ENCODE peak calls at places on chromosomes 1 and 21, in four cellular contexts. K, R, I and T are unnamed samples.

GRCh38 chr1:180150982-180151381 is 3.7 kb upstream of the QSOX1 start:
- DNase-seq in K (peak), R (no peak), I (peak), T (no peak)

GRCh38 chr1:242017580-242018233 is 18.8 kb upstream of the MAP1LC3C start:
- DNase-seq in K (peak), R (peak), I (peak), T (peak)

GRCh38 chr1:113534130-113534817 is 144.0 kb downstream of the MAGI3 start:
- DNase-seq in K (peak), R (no peak), I (peak), T (peak)

GRCh38 chr1:181135462-181135781 is 46.9 kb downstream of the IER5 start:
- DNase-seq in K (peak), R (no peak), I (peak), T (no peak)

GRCh38 chr1:187157552-187157951 is 328.8 kb downstream of the PLA2G4A start:
- DNase-seq in K (no peak), R (no peak), I (no peak), T (no peak)

GRCh38 chr1:246617156-246617555 is 50.9 kb downstream of the CNST start:
- DNase-seq in K (no peak), R (no peak), I (no peak), T (no peak)

GRCh38 chr1:173868266-173869107 is at the start of gene ZBTB37:
- DNase-seq in K (no peak), R (peak), I (peak), T (peak)

GRCh38 chr1:21381354-21381753 is 58.6 kb upstream of the NBPF3 start:
- DNase-seq in K (no peak), R (no peak), I (no peak), T (peak)

GRCh38 chr1:121444096-121444495 is 259.3 kb downstream of the SRGAP2C start:
- DNase-seq in K (peak), R (no peak), I (no peak), T (peak)

GRCh38 chr1:35047188-35047858 is 15.6 kb upstream of the ZMYM6 start:
- DNase-seq in K (peak), R (no peak), I (peak), T (peak)

GRCh38 chr1:219587817-219588561 is 24.9 kb downstream of the ZC3H11B start:
- DNase-seq in K (peak), R (no peak), I (peak), T (peak)

GRCh38 chr1:30679976-30680305 is 43.4 kb downstream of the MATN1 start:
- DNase-seq in K (no peak), R (peak), I (no peak), T (no peak)

GRCh38 chr21:37370152-37371040 is 3.8 kb downstream of the DYRK1A start:
- DNase-seq in K (peak), R (no peak), I (peak), T (peak)

GRCh38 chr1:113534875-113535274 is 144.6 kb downstream of the MAGI3 start:
- DNase-seq in K (no peak), R (no peak), I (no peak), T (no peak)

GRCh38 chr1:158212315-158212714 is 31.6 kb downstream of the CD1D start:
- DNase-seq in K (no peak), R (no peak), I (no peak), T (no peak)

GRCh38 chr1:224786533-224787249 is 142.8 kb upstream of the DNAH14 start:
- DNase-seq in K (peak), R (no peak), I (no peak), T (peak)

GRCh38 chr1:216356945-216357344 is 66.3 kb downstream of the USH2A start:
- DNase-seq in K (no peak), R (no peak), I (no peak), T (no peak)

GRCh38 chr1:204408074-204408507 is 3.5 kb downstream of the PPP1R15B start:
- DNase-seq in K (peak), R (peak), I (peak), T (peak)

GRCh38 chr1:150789396-150789795 is 18.7 kb downstream of the CTSK start:
- DNase-seq in K (no peak), R (no peak), I (no peak), T (peak)

GRCh38 chr1:24557220-24557619 is 1.3 kb downstream of the NCMAP start:
- DNase-seq in K (no peak), R (no peak), I (no peak), T (no peak)

GRCh38 chr1:205317311-205317917 is 4.1 kb downstream of the NUAK2 start:
- DNase-seq in K (peak), R (no peak), I (peak), T (peak)

GRCh38 chr1:54016343-54017282 is 1.4 kb downstream of the LDLRAD1 start:
- DNase-seq in K (peak), R (no peak), I (peak), T (peak)

GRCh38 chr1:62175568-62176179 is 19.0 kb upstream of the L1TD1 start:
- DNase-seq in K (peak), R (no peak), I (peak), T (peak)

GRCh38 chr1:32372149-32372756 is 9.9 kb downstream of the TSSK3 start:
- DNase-seq in K (no peak), R (no peak), I (no peak), T (no peak)

DNA sequence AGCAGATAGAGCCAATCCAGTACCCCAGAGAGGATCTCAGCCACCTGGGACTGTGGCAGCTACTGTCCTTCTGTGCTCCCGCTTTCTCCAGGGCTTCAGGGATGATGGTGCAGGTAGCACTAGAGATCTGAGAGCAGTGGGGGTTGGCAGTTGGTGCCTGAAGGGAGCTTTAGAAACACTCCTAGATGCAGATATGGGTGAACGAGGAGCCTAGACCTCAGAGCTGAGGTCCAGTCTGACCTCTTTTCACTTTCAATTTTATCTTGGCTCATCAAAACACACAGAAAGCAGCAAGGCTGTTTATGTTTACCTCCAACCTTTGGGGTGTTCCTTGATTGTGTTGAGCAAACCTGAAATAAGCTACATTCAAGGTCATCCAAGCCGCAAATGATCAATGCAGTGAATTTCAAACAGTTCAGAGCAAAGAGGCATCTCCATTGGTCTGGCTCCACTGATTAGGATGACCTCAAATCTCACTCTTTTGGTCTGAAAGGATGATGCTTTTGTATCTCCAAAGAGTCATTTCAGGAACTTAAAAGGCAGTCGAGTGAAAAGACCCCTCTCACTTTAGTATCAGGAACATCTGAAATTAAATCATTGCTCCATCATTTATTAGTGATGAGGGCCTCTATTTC is 1.3 kb downstream of the LY9 start:
- DNase-seq in K (no peak), R (no peak), I (no peak), T (no peak)
- H3K4me3 ChIP-seq in K (no peak), R (no peak), I (no peak), T (no peak)

GRCh38 chr1:58155418-58156123 is 391.0 kb downstream of the OMA1 start:
- DNase-seq in K (peak), R (no peak), I (peak), T (peak)
- TF ChIP-seq CTCF in K (no peak), R (no peak), I (peak), T (peak)

DNA sequence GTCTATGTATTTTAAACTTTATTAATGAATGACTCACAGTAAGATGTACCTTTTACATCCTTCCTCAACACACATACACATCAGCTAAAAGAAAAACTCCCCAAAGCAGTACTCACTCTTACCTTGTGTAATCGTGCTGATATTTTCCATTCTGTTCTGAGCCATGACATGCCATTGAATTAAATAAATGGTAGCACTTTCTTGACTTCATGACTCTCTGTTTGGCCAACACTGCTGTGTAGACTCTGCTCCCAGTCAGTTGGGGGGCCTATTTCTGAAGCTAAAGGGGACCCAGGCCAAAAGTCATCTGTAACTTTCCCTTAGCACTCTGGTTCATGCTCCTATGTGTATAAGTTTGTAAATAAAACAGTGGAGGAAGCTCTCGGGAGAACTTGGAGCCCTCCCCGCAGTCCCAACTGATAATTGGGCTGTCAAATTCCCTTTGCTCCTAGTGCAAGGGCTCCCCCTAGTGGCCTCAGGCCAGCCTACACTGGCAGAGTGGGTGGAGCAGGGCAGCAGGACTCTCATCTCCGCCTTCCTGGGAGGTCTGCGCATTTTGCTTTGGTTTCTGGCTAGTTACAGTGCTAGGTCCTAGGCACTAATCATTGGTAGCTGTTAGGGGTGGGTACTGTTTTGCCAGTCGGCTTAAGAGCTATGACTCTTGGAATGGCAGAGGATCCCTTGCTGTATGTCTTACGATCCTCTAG is 1.7 kb upstream of the FYB2 start:
- DNase-seq in K (peak), R (peak), I (peak), T (peak)
- H3K4me3 ChIP-seq in K (no peak), R (no peak), I (no peak), T (no peak)

GRCh38 chr1:226457307-226457712 is 49.4 kb upstream of the PARP1 start:
- DNase-seq in K (peak), R (no peak), I (peak), T (no peak)
- TF ChIP-seq CTCF in K (no peak), R (no peak), I (peak), T (no peak)

GRCh38 chr1:154575951-154576566 is 8.5 kb downstream of the CHRNB2 start:
- DNase-seq in K (no peak), R (no peak), I (no peak), T (no peak)

GRCh38 chr1:154579382-154579781 is 11.8 kb downstream of the CHRNB2 start:
- DNase-seq in K (no peak), R (no peak), I (no peak), T (no peak)

GRCh38 chr1:154575147-154575927 is 7.8 kb downstream of the CHRNB2 start:
- DNase-seq in K (no peak), R (no peak), I (no peak), T (no peak)

GRCh38 chr1:154577346-154578057 is 9.9 kb downstream of the CHRNB2 start:
- DNase-seq in K (no peak), R (no peak), I (no peak), T (no peak)

GRCh38 chr1:154578058-154578418 is 10.5 kb downstream of the CHRNB2 start:
- DNase-seq in K (no peak), R (no peak), I (peak), T (no peak)
- H3K4me3 ChIP-seq in K (no peak), R (no peak), I (no peak), T (no peak)

GRCh38 chr1:203148127-203148526 is 20.6 kb downstream of the ADORA1 start:
- DNase-seq in K (no peak), R (no peak), I (no peak), T (peak)
- TF ChIP-seq CTCF in K (peak), R (no peak), I (peak), T (peak)

GRCh38 chr1:168833801-168834224 is 104.8 kb upstream of the DPT start:
- DNase-seq in K (no peak), R (no peak), I (no peak), T (no peak)
- H3K4me3 ChIP-seq in K (no peak), R (no peak), I (no peak), T (no peak)